ENCODE peak calls at places on chromosomes 4 and X, in six cellular contexts. N is psoas muscle, B is pancreas, M is A549, D is right cardiac atrium, C is DND-41. E is an unnamed sample.

GRCh38 chr4:113834302-113834701 is 72.8 kb upstream of the CAMK2D start:
- ATAC-seq in N (no peak), B (no peak), D (no peak), M (no peak), C (no peak), E (no peak)

GRCh38 chrX:139850968-139851367 is 81.9 kb downstream of the ATP11C start:
- ATAC-seq in M (no peak), N (no peak), C (no peak), D (no peak), B (no peak), E (no peak)

GRCh38 chr4:165443276-165443675 is 64.5 kb downstream of the CPE start:
- ATAC-seq in C (no peak), M (no peak), N (no peak), B (no peak), D (no peak), E (no peak)

GRCh38 chr4:80465238-80465637 is 129.7 kb downstream of the CFAP299 start:
- ATAC-seq in D (no peak), B (no peak), N (no peak), M (no peak), C (no peak), E (no peak)

GRCh38 chr4:69749771-69750170 is 10.6 kb downstream of the SULT1B1 start:
- ATAC-seq in B (peak), N (no peak), D (no peak), C (no peak), M (no peak), E (no peak)

GRCh38 chr4:152633118-152633517 is 46.7 kb downstream of the TMEM154 start:
- ATAC-seq in C (no peak), B (no peak), D (no peak), M (no peak), N (no peak), E (no peak)

GRCh38 chr4:15186149-15186548 is 183.9 kb downstream of the CPEB2 start:
- ATAC-seq in M (no peak), C (no peak), D (peak), B (no peak), N (no peak), E (no peak)

GRCh38 chrX:79336869-79337815 is 30.0 kb downstream of the ITM2A start:
- ATAC-seq in C (peak), N (no peak), D (no peak), B (no peak), M (no peak), E (no peak)

GRCh38 chr4:112214397-112215264 is 17.0 kb upstream of the AP1AR start:
- ATAC-seq in B (peak), D (no peak), C (peak), M (no peak), N (no peak), E (no peak)

GRCh38 chr4:15744016-15744415 is 34.1 kb upstream of the CD38 start:
- ATAC-seq in M (no peak), D (no peak), C (no peak), N (no peak), B (no peak), E (no peak)

GRCh38 chrX:39753296-39753996 is 344.3 kb downstream of the BCOR start:
- ATAC-seq in M (no peak), C (no peak), N (no peak), B (peak), D (peak), E (no peak)

GRCh38 chr4:83618991-83619390 is 83.1 kb downstream of the GPAT3 start:
- ATAC-seq in N (peak), C (peak), D (peak), B (peak), M (peak), E (peak)

GRCh38 chrX:147776988-147777387 is 134.7 kb upstream of the FMR1 start:
- ATAC-seq in C (no peak), N (no peak), B (no peak), M (no peak), D (no peak), E (no peak)

GRCh38 chrX:78024349-78025108 is 55.1 kb upstream of the PGAM4 start:
- ATAC-seq in B (peak), D (peak), C (no peak), N (no peak), M (peak), E (no peak)

GRCh38 chrX:41903544-41903943 is 19.8 kb downstream of the CASK start:
- ATAC-seq in B (no peak), C (no peak), M (no peak), N (no peak), D (no peak), E (no peak)

GRCh38 chr4:173436866-173437265 is 38.0 kb upstream of the SCRG1 start:
- ATAC-seq in C (no peak), N (no peak), M (no peak), B (no peak), D (no peak), E (no peak)

GRCh38 chr4:3434891-3435683 is 6.7 kb upstream of the HGFAC start:
- ATAC-seq in D (no peak), M (no peak), B (no peak), C (no peak), N (no peak), E (no peak)

GRCh38 chrX:18883234-18883960 is 100.5 kb downstream of the PHKA2 start:
- ATAC-seq in D (peak), C (no peak), M (no peak), N (peak), B (no peak), E (no peak)

GRCh38 chr4:65007841-65008439 is 598.7 kb upstream of the TECRL start:
- ATAC-seq in N (peak), B (peak), C (peak), D (no peak), M (no peak), E (no peak)

GRCh38 chrX:2719774-2720447 is 28.8 kb downstream of the CD99 start:
- ATAC-seq in C (no peak), M (no peak), N (no peak), D (no peak), B (no peak), E (no peak)

DNA sequence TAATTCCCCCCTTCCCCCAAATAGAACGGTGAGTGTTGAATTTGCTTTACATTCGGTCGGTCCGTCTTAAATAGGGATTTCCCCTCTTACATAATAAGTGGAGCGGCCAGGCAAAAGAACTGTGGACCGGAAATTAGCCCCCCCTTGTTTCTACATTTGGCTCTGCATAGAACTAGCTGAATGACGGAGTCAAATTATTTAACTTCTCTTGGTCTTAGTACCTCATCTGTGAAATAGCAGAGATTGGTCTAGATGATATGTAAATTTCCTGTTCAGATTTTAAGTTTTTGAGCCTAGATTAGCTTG is 1.3 kb downstream of the SPATA18 start:
- ATAC-seq in D (peak), M (no peak), B (peak), C (no peak), N (no peak), E (peak)
- H3K4me3 ChIP-seq in D (peak), M (peak), B (peak), C (no peak), N (peak), E (peak)

DNA sequence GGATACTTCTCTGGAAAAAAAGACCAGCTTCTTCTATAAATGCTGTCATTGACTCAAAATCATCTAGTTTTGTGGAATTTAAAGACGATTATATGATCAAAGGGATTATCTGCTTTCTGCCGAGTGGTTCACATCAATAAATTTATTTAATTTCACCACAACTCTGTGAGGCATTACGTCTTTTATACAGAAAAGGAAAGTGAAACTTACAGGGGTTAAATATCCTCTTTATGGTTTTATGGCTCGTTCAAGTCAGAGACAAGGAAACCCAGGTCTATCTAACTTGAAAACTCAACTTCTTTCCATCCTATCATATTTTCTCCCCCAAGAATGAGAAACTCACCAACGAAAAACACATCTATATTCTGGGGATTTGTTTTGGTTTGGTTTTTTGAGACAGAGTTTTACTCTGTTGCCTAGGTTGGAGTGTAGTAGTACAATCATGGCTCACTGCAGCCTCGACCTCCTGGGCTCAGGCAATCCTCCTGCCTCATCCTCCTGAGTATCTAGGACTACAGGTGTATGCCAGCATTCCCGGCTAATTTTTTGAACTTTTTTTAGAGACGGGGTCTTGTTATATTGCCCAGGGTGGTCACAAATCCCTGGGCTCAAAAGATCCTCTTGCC is 377.9 kb upstream of the EMCN start:
- ATAC-seq in M (no peak), C (peak), D (no peak), N (no peak), B (no peak), E (no peak)
- H3K4me3 ChIP-seq in M (no peak), C (peak), D (peak), N (peak), B (no peak), E (peak)

GRCh38 chrX:153600032-153600373 is 1.1 kb upstream of the CCNQ start:
- ATAC-seq in D (no peak), N (no peak), B (peak), M (no peak), C (no peak), E (no peak)
- H3K4me3 ChIP-seq in D (peak), N (peak), B (peak), M (peak), C (peak), E (peak)

GRCh38 chr4:139668036-139668435 is 2.4 kb downstream of the MGST2 start:
- ATAC-seq in N (no peak), C (no peak), B (no peak), M (no peak), D (no peak), E (no peak)

GRCh38 chr4:139665690-139666529 is at the start of gene MGST2:
- ATAC-seq in C (peak), N (peak), D (peak), B (peak), M (peak), E (peak)

GRCh38 chr4:139665079-139665689 is 435 bp upstream of the MGST2 start:
- ATAC-seq in B (no peak), M (no peak), D (no peak), N (peak), C (peak), E (no peak)

GRCh38 chr4:139668658-139669201 is 3.1 kb downstream of the MGST2 start:
- ATAC-seq in B (no peak), D (no peak), C (no peak), N (no peak), M (no peak), E (no peak)

DNA sequence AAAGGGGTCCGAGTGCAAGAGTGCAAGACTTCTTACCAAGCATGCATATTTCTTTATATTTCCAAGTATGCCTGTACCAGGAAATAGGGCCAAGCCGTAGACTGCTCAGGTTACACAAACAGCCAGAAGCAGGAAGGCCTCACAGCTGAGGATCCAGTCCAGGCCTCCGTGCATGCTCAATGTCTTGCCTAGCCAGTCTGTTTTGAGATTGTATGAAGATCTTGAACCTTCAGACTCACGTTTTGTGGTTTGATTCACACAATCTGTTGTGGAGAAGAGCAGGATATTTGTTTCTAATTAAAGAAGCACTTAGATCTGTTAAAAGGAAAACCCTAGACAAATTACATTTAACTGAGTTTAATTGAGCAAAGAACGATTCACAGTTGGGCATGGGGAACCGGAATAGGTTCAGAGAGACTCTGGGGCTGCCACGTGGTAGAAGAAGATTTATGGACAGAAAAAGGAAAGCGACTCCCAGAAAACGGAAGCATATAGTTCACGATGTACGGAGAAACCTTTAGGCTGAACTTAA is 1.2 kb downstream of the MGST2 start:
- ATAC-seq in C (peak), B (peak), N (peak), D (peak), M (peak), E (peak)
- H3K4me3 ChIP-seq in C (peak), B (peak), N (peak), D (peak), M (peak), E (peak)

GRCh38 chr4:122764808-122765189 is 32.3 kb downstream of the BBS12 start:
- ATAC-seq in M (peak), B (peak), C (no peak), N (no peak), D (no peak), E (no peak)
- H3K4me3 ChIP-seq in M (peak), B (no peak), C (no peak), N (no peak), D (no peak), E (no peak)

DNA sequence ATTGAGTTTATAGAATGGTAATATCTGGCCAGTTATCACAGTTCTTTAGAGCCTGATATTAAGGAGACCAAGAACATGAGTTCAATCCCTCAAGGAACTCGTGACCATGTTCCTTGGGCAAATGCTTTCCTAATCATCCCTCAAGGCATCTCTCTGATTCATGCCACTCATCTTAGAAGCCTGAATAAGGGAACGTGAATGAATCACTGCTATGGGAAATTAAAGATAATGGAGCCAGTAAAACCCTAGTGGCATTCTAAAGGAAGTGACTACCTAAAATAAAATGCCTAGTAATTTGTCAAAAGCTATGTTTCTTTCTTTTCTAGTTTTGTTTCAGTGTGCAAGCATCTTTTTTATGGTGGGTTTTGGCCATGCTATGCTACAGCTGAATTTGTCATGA is 1161.3 kb downstream of the C4orf33 start:
- ATAC-seq in N (no peak), C (no peak), B (no peak), D (no peak), M (no peak), E (no peak)
- H3K4me3 ChIP-seq in N (no peak), C (no peak), B (no peak), D (no peak), M (no peak), E (no peak)

DNA sequence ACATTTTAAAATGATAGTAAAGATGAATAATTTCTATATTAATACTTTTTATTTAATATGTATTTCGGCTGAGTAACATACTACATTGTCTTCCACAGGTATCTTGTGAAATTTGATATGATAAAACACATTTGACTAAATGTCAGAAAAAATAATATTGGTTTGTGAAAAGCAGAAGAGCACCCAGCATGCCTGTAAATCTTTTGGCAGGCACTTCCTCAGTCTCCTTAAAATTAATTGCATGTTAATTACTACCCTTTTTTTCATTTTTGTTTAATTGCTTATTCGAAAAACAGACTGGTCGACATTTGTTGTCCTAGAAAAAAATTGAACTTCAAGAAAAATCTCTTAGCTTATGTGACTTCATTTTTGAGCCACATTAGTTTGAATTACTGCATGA is 40.6 kb downstream of the CLCN3 start:
- ATAC-seq in B (no peak), D (no peak), N (no peak), C (no peak), M (no peak), E (no peak)
- H3K4me3 ChIP-seq in B (peak), D (peak), N (peak), C (peak), M (peak), E (no peak)

GRCh38 chrX:47629419-47630210 is at the start of gene CFP:
- ATAC-seq in D (peak), B (no peak), C (peak), M (no peak), N (no peak), E (peak)
- H3K4me3 ChIP-seq in D (peak), B (no peak), C (no peak), M (no peak), N (no peak), E (no peak)

GRCh38 chr4:5040839-5041238 is 10.4 kb upstream of the STK32B start:
- ATAC-seq in M (no peak), D (no peak), B (no peak), C (no peak), N (no peak), E (no peak)

GRCh38 chr4:5039800-5040199 is 11.5 kb upstream of the STK32B start:
- ATAC-seq in M (no peak), B (no peak), D (no peak), C (no peak), N (no peak), E (no peak)

GRCh38 chr4:5034206-5034605 is 14.9 kb upstream of the CYTL1 start:
- ATAC-seq in B (no peak), D (no peak), C (no peak), N (no peak), M (no peak), E (no peak)

GRCh38 chr4:5036239-5036638 is 15.0 kb upstream of the STK32B start:
- ATAC-seq in N (no peak), B (no peak), C (no peak), D (no peak), M (no peak), E (no peak)

GRCh38 chr4:5037553-5038551 is 13.4 kb upstream of the STK32B start:
- ATAC-seq in C (no peak), D (no peak), M (peak), N (no peak), B (peak), E (peak)
- H3K4me3 ChIP-seq in C (no peak), D (no peak), M (no peak), N (no peak), B (no peak), E (no peak)

E was measured in gastroesophageal sphincter.